ENCODE peak calls at places on chromosomes 3 and 15, in seven cellular contexts. B, Q, M, R, P, W and H are unnamed samples.

GRCh38 chr3:172305552-172305951 is 142.7 kb downstream of the GHSR start:
- DNase-seq in B (no peak), Q (peak; percentile 83), M (no peak), R (no peak), P (peak; percentile 53), W (peak; percentile 85), H (no peak)

GRCh38 chr3:61068084-61068483 is 183.2 kb downstream of the FHIT start:
- DNase-seq in B (no peak), Q (no peak), M (no peak), R (no peak), P (no peak), W (no peak), H (no peak)

GRCh38 chr3:193240850-193241706 is at the start of gene PLAAT1:
- DNase-seq in B (no peak), Q (peak; percentile 18), M (peak; percentile 83), R (no peak), P (peak; percentile 61), W (no peak), H (no peak)

GRCh38 chr3:150784747-150785125 is 21.8 kb upstream of the SIAH2 start:
- DNase-seq in B (no peak), Q (no peak), M (no peak), R (no peak), P (no peak), W (no peak), H (no peak)

GRCh38 chr3:127954642-127955041 is 39.6 kb downstream of the KBTBD12 start:
- DNase-seq in B (no peak), Q (no peak), M (peak; percentile 83), R (no peak), P (no peak), W (no peak), H (no peak)

GRCh38 chr3:129686941-129687340 is 80.5 kb upstream of the PLXND1 start:
- DNase-seq in B (no peak), Q (no peak), M (no peak), R (no peak), P (no peak), W (no peak), H (no peak)

GRCh38 chr3:135240426-135240825 is 445.4 kb downstream of the EPHB1 start:
- DNase-seq in B (no peak), Q (no peak), M (no peak), R (no peak), P (no peak), W (no peak), H (no peak)

GRCh38 chr3:66427352-66427751 is 73.5 kb downstream of the LRIG1 start:
- DNase-seq in B (no peak), Q (no peak), M (no peak), R (no peak), P (no peak), W (no peak), H (no peak)

GRCh38 chr3:126371096-126371705 is 14.0 kb upstream of the KLF15 start:
- DNase-seq in B (no peak), Q (no peak), M (no peak), R (no peak), P (no peak), W (no peak), H (no peak)

GRCh38 chr3:132290833-132291232 is 26.4 kb upstream of the ACP3 start:
- DNase-seq in B (no peak), Q (peak; percentile 94), M (no peak), R (peak; percentile 66), P (no peak), W (no peak), H (peak; percentile 18)

GRCh38 chr15:57306944-57307411 is 69.3 kb upstream of the CGNL1 start:
- DNase-seq in B (no peak), Q (no peak), M (no peak), R (no peak), P (no peak), W (no peak), H (no peak)

GRCh38 chr3:152243301-152243711 is 25.4 kb upstream of the MBNL1 start:
- DNase-seq in B (no peak), Q (no peak), M (no peak), R (no peak), P (no peak), W (no peak), H (no peak)

GRCh38 chr3:170037463-170038433 is at the start of gene GPR160:
- DNase-seq in B (no peak), Q (no peak), M (peak; percentile 84), R (no peak), P (peak; percentile 95), W (peak; percentile 31), H (no peak)

GRCh38 chr15:66698318-66698961 is 3.6 kb upstream of the SMAD6 start:
- DNase-seq in B (peak; percentile 42), Q (peak; percentile 66), M (peak; percentile 76), R (no peak), P (peak; percentile 76), W (peak; percentile 62), H (no peak)

GRCh38 chr15:91472316-91472756 is 372.3 kb downstream of the SV2B start:
- DNase-seq in B (no peak), Q (no peak), M (no peak), R (no peak), P (no peak), W (no peak), H (no peak)

GRCh38 chr15:60869851-60870250 is 359.3 kb downstream of the RORA start:
- DNase-seq in B (no peak), Q (no peak), M (no peak), R (no peak), P (no peak), W (no peak), H (no peak)

GRCh38 chr3:101720851-101721649 is 3.4 kb upstream of the CEP97 start:
- DNase-seq in B (no peak), Q (peak; percentile 67), M (no peak), R (no peak), P (no peak), W (no peak), H (peak; percentile 29)

GRCh38 chr3:171283248-171284222 is 176.7 kb downstream of the TNIK start:
- DNase-seq in B (no peak), Q (no peak), M (peak; percentile 59), R (no peak), P (no peak), W (no peak), H (no peak)

GRCh38 chr3:43997788-43998373 is 243.8 kb upstream of the TOPAZ1 start:
- DNase-seq in B (no peak), Q (no peak), M (no peak), R (no peak), P (no peak), W (no peak), H (no peak)

GRCh38 chr3:23845817-23846216 is 40.1 kb downstream of the UBE2E1 start:
- DNase-seq in B (no peak), Q (no peak), M (no peak), R (no peak), P (no peak), W (no peak), H (no peak)

DNA sequence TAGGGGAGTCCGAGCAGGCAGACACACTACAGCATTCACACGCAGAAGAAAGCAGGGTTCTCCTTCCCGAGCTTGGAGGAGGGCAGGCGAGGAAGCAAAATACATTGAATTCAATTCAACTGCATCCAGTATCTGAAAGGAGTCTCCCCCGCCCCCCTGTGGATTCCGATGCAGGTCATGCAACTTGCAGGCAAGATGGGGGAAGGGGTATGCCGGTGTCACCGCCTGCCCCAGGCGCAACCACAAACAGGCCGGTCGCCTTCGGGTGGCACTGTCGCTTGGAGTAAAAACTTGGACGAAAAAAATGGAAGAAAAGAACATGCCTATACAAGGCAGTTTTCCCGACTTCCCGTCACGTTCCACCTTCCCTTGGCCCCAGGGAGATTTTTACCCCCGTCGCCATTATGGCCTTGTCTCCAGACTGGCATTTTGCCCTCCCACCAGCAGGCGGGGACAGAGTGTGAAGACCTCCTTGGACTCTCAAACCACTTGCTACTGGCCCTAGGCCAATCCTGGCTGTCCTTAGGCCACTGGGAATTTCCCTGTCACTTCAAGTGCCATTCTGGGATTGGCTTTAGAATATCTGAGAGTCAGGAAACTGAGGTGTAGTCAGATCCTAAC is 1.6 kb upstream of the NTRK3 start:
- DNase-seq in B (peak; percentile 32), Q (no peak), M (peak; percentile 66), R (no peak), P (no peak), W (no peak), H (no peak)
- TF ChIP-seq CTCF in B (peak; percentile 49), Q (peak; percentile 16), M (peak; percentile 20), R (no peak), P (no peak), W (peak; percentile 39), H (peak; percentile 24)

DNA sequence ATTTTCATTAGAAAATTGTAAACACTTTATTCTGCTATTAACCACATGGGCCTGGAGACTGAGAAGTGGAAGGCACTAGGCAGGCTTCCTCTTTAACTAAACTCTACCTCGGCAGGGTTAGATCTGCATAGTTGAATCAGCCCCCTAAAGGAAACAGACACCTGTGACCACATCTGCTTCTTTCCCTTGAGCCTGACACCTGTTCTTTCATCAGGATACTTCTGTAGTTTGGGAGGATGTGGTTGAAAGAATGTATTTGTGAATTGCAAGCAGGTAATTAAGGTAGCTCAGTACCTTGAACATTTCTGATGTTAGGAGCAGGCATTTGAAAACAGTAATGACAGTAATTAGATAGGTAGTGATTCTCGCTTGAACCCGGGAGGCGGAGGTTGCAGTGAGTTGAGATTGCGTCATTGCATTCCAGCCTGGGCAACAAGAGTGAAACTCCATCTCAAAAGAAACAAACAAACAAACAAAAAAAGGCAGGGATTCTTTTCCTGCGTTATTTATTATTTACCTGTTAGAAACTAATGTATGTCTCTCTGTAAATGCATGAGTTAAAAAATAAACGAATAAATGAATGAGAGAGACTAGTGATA is 468.5 kb downstream of the NLGN1 start:
- DNase-seq in B (no peak), Q (no peak), M (no peak), R (no peak), P (no peak), W (no peak), H (no peak)
- H3K4me3 ChIP-seq in B (no peak overlapping the region), Q (no peak overlapping the region), M (no peak overlapping the region), R (no peak overlapping the region), P (no peak overlapping the region), W (no peak overlapping the region), H (no peak overlapping the region)

DNA sequence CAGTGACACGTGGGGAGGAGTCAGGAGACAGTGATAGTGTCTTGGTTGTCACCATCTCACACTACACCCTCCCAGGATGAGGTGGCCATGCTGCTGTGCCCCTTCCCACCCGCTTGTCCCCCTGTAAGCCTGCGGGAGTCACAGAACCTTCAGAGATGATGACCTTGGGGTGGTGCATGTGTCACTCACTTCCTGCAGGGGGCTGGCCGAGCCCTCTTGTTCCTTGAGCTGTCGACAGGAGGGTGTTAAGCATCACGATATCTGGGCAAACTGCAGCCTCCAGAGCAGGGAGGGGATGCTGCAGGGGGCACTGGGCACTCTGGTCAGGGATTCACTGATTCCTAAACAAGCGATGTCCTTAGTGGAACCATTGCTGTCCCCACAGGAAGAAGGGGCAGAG is 27.7 kb downstream of the FAH start:
- DNase-seq in B (no peak), Q (no peak), M (no peak), R (no peak), P (no peak), W (no peak), H (no peak)
- TF ChIP-seq CTCF in B (no peak), Q (no peak), M (no peak), R (no peak), P (no peak), W (peak; percentile 13), H (no peak)

GRCh38 chr3:158313344-158313927 is 203.5 kb downstream of the RSRC1 start:
- DNase-seq in B (no peak), Q (peak; percentile 9), M (no peak), R (no peak), P (no peak), W (peak; percentile 27), H (no peak)

GRCh38 chr3:158314426-158315357 is 204.8 kb downstream of the RSRC1 start:
- DNase-seq in B (no peak), Q (no peak), M (no peak), R (no peak), P (no peak), W (no peak), H (no peak)

GRCh38 chr3:158308533-158308932 is 198.6 kb downstream of the RSRC1 start:
- DNase-seq in B (no peak), Q (no peak), M (no peak), R (no peak), P (no peak), W (no peak), H (no peak)

GRCh38 chr3:158312560-158313141 is 202.8 kb downstream of the RSRC1 start:
- DNase-seq in B (no peak), Q (no peak), M (no peak), R (no peak), P (no peak), W (no peak), H (no peak)
- H3K4me3 ChIP-seq in B (no peak overlapping the region), Q (no peak overlapping the region), M (no peak overlapping the region), R (no peak overlapping the region), P (no peak overlapping the region), W (no peak overlapping the region), H (no peak overlapping the region)